ENCODE peak calls at places on chromosomes 7 and 10, in four cellular contexts. One of them, this sample, is unnamed.

GRCh38 chr10:58993480-58994221 is 182.8 kb upstream of the PHYHIPL start:
- ATAC-seq in GM23338: no peak
- ATAC-seq in stimulated activated naive CD8-positive, alpha-beta T cell treated with anti-CD3 and anti-CD28 coated beads, Interleukin-15, Interleukin-2, amounts not matched to agents 100 U/mL and 50 U/mL, for 24 hours: no peak
- ATAC-seq in HCT116: no peak
- ATAC-seq in this sample: no peak

GRCh38 chr7:92602352-92603088 is 12.3 kb upstream of the FAM133B start:
- ATAC-seq in GM23338: no peak
- ATAC-seq in stimulated activated naive CD8-positive, alpha-beta T cell treated with anti-CD3 and anti-CD28 coated beads, Interleukin-15, Interleukin-2, amounts not matched to agents 100 U/mL and 50 U/mL, for 24 hours: no peak
- ATAC-seq in HCT116: no peak
- ATAC-seq in this sample: no peak

GRCh38 chr7:72403677-72404076 is 8.5 kb downstream of the CALN1 start:
- ATAC-seq in GM23338: no peak
- ATAC-seq in stimulated activated naive CD8-positive, alpha-beta T cell treated with anti-CD3 and anti-CD28 coated beads, Interleukin-15, Interleukin-2, amounts not matched to agents 100 U/mL and 50 U/mL, for 24 hours: no peak
- ATAC-seq in HCT116: no peak
- ATAC-seq in this sample: no peak

GRCh38 chr10:131730771-131731497 is 169.9 kb upstream of the PPP2R2D start:
- ATAC-seq in GM23338: no peak
- ATAC-seq in stimulated activated naive CD8-positive, alpha-beta T cell treated with anti-CD3 and anti-CD28 coated beads, Interleukin-15, Interleukin-2, amounts not matched to agents 100 U/mL and 50 U/mL, for 24 hours: no peak
- ATAC-seq in HCT116: no peak
- ATAC-seq in this sample: no peak

GRCh38 chr7:92653136-92653535 is 62.9 kb upstream of the FAM133B start:
- ATAC-seq in GM23338: no peak
- ATAC-seq in stimulated activated naive CD8-positive, alpha-beta T cell treated with anti-CD3 and anti-CD28 coated beads, Interleukin-15, Interleukin-2, amounts not matched to agents 100 U/mL and 50 U/mL, for 24 hours: no peak
- ATAC-seq in HCT116: no peak
- ATAC-seq in this sample: no peak

GRCh38 chr10:122363722-122364463 is 10.6 kb upstream of the PLEKHA1 start:
- ATAC-seq in GM23338: no peak
- ATAC-seq in stimulated activated naive CD8-positive, alpha-beta T cell treated with anti-CD3 and anti-CD28 coated beads, Interleukin-15, Interleukin-2, amounts not matched to agents 100 U/mL and 50 U/mL, for 24 hours: no peak
- ATAC-seq in HCT116: no peak
- ATAC-seq in this sample: no peak

GRCh38 chr7:151008511-151009323 is 15.6 kb downstream of the ATG9B start:
- ATAC-seq in GM23338: peak
- ATAC-seq in stimulated activated naive CD8-positive, alpha-beta T cell treated with anti-CD3 and anti-CD28 coated beads, Interleukin-15, Interleukin-2, amounts not matched to agents 100 U/mL and 50 U/mL, for 24 hours: peak
- ATAC-seq in HCT116: peak
- ATAC-seq in this sample: peak

GRCh38 chr7:98307971-98308466 is 26.5 kb downstream of the BRI3 start:
- ATAC-seq in GM23338: no peak
- ATAC-seq in stimulated activated naive CD8-positive, alpha-beta T cell treated with anti-CD3 and anti-CD28 coated beads, Interleukin-15, Interleukin-2, amounts not matched to agents 100 U/mL and 50 U/mL, for 24 hours: no peak
- ATAC-seq in HCT116: no peak
- ATAC-seq in this sample: no peak

GRCh38 chr10:89163265-89163995 is 43.7 kb downstream of the CH25H start:
- ATAC-seq in GM23338: no peak
- ATAC-seq in stimulated activated naive CD8-positive, alpha-beta T cell treated with anti-CD3 and anti-CD28 coated beads, Interleukin-15, Interleukin-2, amounts not matched to agents 100 U/mL and 50 U/mL, for 24 hours: peak
- ATAC-seq in HCT116: no peak
- ATAC-seq in this sample: peak

GRCh38 chr10:96930469-96930868 is 98.4 kb downstream of the LCOR start:
- ATAC-seq in GM23338: no peak
- ATAC-seq in stimulated activated naive CD8-positive, alpha-beta T cell treated with anti-CD3 and anti-CD28 coated beads, Interleukin-15, Interleukin-2, amounts not matched to agents 100 U/mL and 50 U/mL, for 24 hours: no peak
- ATAC-seq in HCT116: no peak
- ATAC-seq in this sample: no peak

GRCh38 chr7:94348142-94348541 is 46.6 kb upstream of the COL1A2 start:
- ATAC-seq in GM23338: no peak
- ATAC-seq in stimulated activated naive CD8-positive, alpha-beta T cell treated with anti-CD3 and anti-CD28 coated beads, Interleukin-15, Interleukin-2, amounts not matched to agents 100 U/mL and 50 U/mL, for 24 hours: no peak
- ATAC-seq in HCT116: no peak
- ATAC-seq in this sample: no peak

GRCh38 chr10:24681476-24682088 is 42.1 kb downstream of the ARHGAP21 start:
- ATAC-seq in GM23338: no peak
- ATAC-seq in stimulated activated naive CD8-positive, alpha-beta T cell treated with anti-CD3 and anti-CD28 coated beads, Interleukin-15, Interleukin-2, amounts not matched to agents 100 U/mL and 50 U/mL, for 24 hours: no peak
- ATAC-seq in HCT116: no peak
- ATAC-seq in this sample: no peak

GRCh38 chr7:80453699-80454340 is 58.0 kb downstream of the GNAT3 start:
- ATAC-seq in GM23338: no peak
- ATAC-seq in stimulated activated naive CD8-positive, alpha-beta T cell treated with anti-CD3 and anti-CD28 coated beads, Interleukin-15, Interleukin-2, amounts not matched to agents 100 U/mL and 50 U/mL, for 24 hours: no peak
- ATAC-seq in HCT116: peak
- ATAC-seq in this sample: no peak

GRCh38 chr10:102658802-102659201 is 14.5 kb downstream of the TRIM8 start:
- ATAC-seq in GM23338: no peak
- ATAC-seq in stimulated activated naive CD8-positive, alpha-beta T cell treated with anti-CD3 and anti-CD28 coated beads, Interleukin-15, Interleukin-2, amounts not matched to agents 100 U/mL and 50 U/mL, for 24 hours: no peak
- ATAC-seq in HCT116: peak
- ATAC-seq in this sample: no peak

GRCh38 chr10:100730739-100731602 is 14.4 kb upstream of the PAX2 start:
- ATAC-seq in GM23338: peak
- ATAC-seq in stimulated activated naive CD8-positive, alpha-beta T cell treated with anti-CD3 and anti-CD28 coated beads, Interleukin-15, Interleukin-2, amounts not matched to agents 100 U/mL and 50 U/mL, for 24 hours: peak
- ATAC-seq in HCT116: peak
- ATAC-seq in this sample: peak

GRCh38 chr10:112811741-112812551 is 138.1 kb upstream of the TCF7L2 start:
- ATAC-seq in GM23338: peak
- ATAC-seq in stimulated activated naive CD8-positive, alpha-beta T cell treated with anti-CD3 and anti-CD28 coated beads, Interleukin-15, Interleukin-2, amounts not matched to agents 100 U/mL and 50 U/mL, for 24 hours: no peak
- ATAC-seq in HCT116: peak
- ATAC-seq in this sample: no peak

GRCh38 chr7:3564231-3564630 is 263.2 kb downstream of the SDK1 start:
- ATAC-seq in GM23338: no peak
- ATAC-seq in stimulated activated naive CD8-positive, alpha-beta T cell treated with anti-CD3 and anti-CD28 coated beads, Interleukin-15, Interleukin-2, amounts not matched to agents 100 U/mL and 50 U/mL, for 24 hours: no peak
- ATAC-seq in HCT116: no peak
- ATAC-seq in this sample: no peak

GRCh38 chr7:32506266-32507054 is 11.2 kb downstream of the AVL9 start:
- ATAC-seq in GM23338: no peak
- ATAC-seq in stimulated activated naive CD8-positive, alpha-beta T cell treated with anti-CD3 and anti-CD28 coated beads, Interleukin-15, Interleukin-2, amounts not matched to agents 100 U/mL and 50 U/mL, for 24 hours: peak
- ATAC-seq in HCT116: peak
- ATAC-seq in this sample: no peak

GRCh38 chr10:92284112-92284704 is 6.7 kb downstream of the CPEB3 start:
- ATAC-seq in GM23338: no peak
- ATAC-seq in stimulated activated naive CD8-positive, alpha-beta T cell treated with anti-CD3 and anti-CD28 coated beads, Interleukin-15, Interleukin-2, amounts not matched to agents 100 U/mL and 50 U/mL, for 24 hours: no peak
- ATAC-seq in HCT116: no peak
- ATAC-seq in this sample: no peak

GRCh38 chr7:135512135-135512887 is 2.4 kb upstream of the CNOT4 start:
- ATAC-seq in GM23338: peak
- ATAC-seq in stimulated activated naive CD8-positive, alpha-beta T cell treated with anti-CD3 and anti-CD28 coated beads, Interleukin-15, Interleukin-2, amounts not matched to agents 100 U/mL and 50 U/mL, for 24 hours: no peak
- ATAC-seq in HCT116: peak
- ATAC-seq in this sample: no peak

GRCh38 chr10:92291921-92292860 is 1.2 kb downstream of the MARCHF5 start:
- ATAC-seq in GM23338: no peak
- ATAC-seq in stimulated activated naive CD8-positive, alpha-beta T cell treated with anti-CD3 and anti-CD28 coated beads, Interleukin-15, Interleukin-2, amounts not matched to agents 100 U/mL and 50 U/mL, for 24 hours: no peak
- ATAC-seq in HCT116: no peak
- ATAC-seq in this sample: no peak

GRCh38 chr7:37832194-37832593 is 16.2 kb upstream of the NME8 start:
- ATAC-seq in GM23338: no peak
- ATAC-seq in stimulated activated naive CD8-positive, alpha-beta T cell treated with anti-CD3 and anti-CD28 coated beads, Interleukin-15, Interleukin-2, amounts not matched to agents 100 U/mL and 50 U/mL, for 24 hours: peak
- ATAC-seq in HCT116: no peak
- ATAC-seq in this sample: peak

GRCh38 chr7:75989084-75989725 is 5.2 kb downstream of the TMEM120A start:
- ATAC-seq in GM23338: no peak
- ATAC-seq in stimulated activated naive CD8-positive, alpha-beta T cell treated with anti-CD3 and anti-CD28 coated beads, Interleukin-15, Interleukin-2, amounts not matched to agents 100 U/mL and 50 U/mL, for 24 hours: no peak
- ATAC-seq in HCT116: no peak
- ATAC-seq in this sample: no peak

GRCh38 chr10:119358140-119358512 is 150.8 kb downstream of the GRK5 start:
- ATAC-seq in GM23338: no peak
- ATAC-seq in stimulated activated naive CD8-positive, alpha-beta T cell treated with anti-CD3 and anti-CD28 coated beads, Interleukin-15, Interleukin-2, amounts not matched to agents 100 U/mL and 50 U/mL, for 24 hours: peak
- ATAC-seq in HCT116: no peak
- ATAC-seq in this sample: no peak